ENCODE peak calls at places on chromosomes 12 and 14, in four cellular contexts. O, Z, Q and I are unnamed samples.

GRCh38 chr12:12486661-12487240 is 75.9 kb downstream of the DUSP16 start:
- DNase-seq in O (no peak), Z (peak; percentile 57), Q (no peak), I (peak; percentile 39)

GRCh38 chr12:47843226-47843980 is 23.7 kb upstream of the HDAC7 start:
- DNase-seq in O (no peak), Z (no peak), Q (no peak), I (no peak)

GRCh38 chr12:122174155-122174845 is at the start of gene IL31:
- DNase-seq in O (no peak), Z (no peak), Q (no peak), I (no peak)

GRCh38 chr14:73025544-73025943 is 1.4 kb downstream of the ZFYVE1 start:
- DNase-seq in O (no peak), Z (no peak), Q (no peak), I (no peak)

GRCh38 chr14:75222208-75222701 is 45.8 kb upstream of the TMED10 start:
- DNase-seq in O (no peak), Z (peak; percentile 53), Q (no peak), I (no peak)

GRCh38 chr14:33814010-33814409 is 136.9 kb downstream of the EGLN3 start:
- DNase-seq in O (no peak), Z (no peak), Q (no peak), I (no peak)

GRCh38 chr12:49644620-49644994 is 21.2 kb downstream of the PRPF40B start:
- DNase-seq in O (peak; percentile 86), Z (peak; percentile 27), Q (peak; percentile 91), I (peak; percentile 49)

GRCh38 chr14:51293149-51293925 is 53.3 kb downstream of the TMX1 start:
- DNase-seq in O (no peak), Z (no peak), Q (no peak), I (no peak)

GRCh38 chr14:76566439-76566838 is 190.5 kb downstream of the ESRRB start:
- DNase-seq in O (no peak), Z (no peak), Q (no peak), I (no peak)

GRCh38 chr14:96121660-96122395 is 82.7 kb downstream of the C14orf132 start:
- DNase-seq in O (no peak), Z (no peak), Q (no peak), I (no peak)

GRCh38 chr12:46830731-46831334 is 5.0 kb upstream of the SLC38A4 start:
- DNase-seq in O (no peak), Z (no peak), Q (no peak), I (no peak)

GRCh38 chr12:109779382-109779781 is 53.8 kb downstream of the TRPV4 start:
- DNase-seq in O (no peak), Z (no peak), Q (no peak), I (peak; percentile 47)

GRCh38 chr12:104434129-104434528 is 22.6 kb upstream of the CHST11 start:
- DNase-seq in O (no peak), Z (no peak), Q (no peak), I (no peak)

GRCh38 chr14:34237677-34238076 is 224.4 kb downstream of the SPTSSA start:
- DNase-seq in O (no peak), Z (no peak), Q (no peak), I (peak; percentile 47)

GRCh38 chr14:90788031-90788430 is 28.2 kb downstream of the TTC7B start:
- DNase-seq in O (no peak), Z (no peak), Q (no peak), I (peak; percentile 20)

GRCh38 chr14:58082491-58083098 is 69.4 kb downstream of the ARMH4 start:
- DNase-seq in O (peak; percentile 73), Z (no peak), Q (no peak), I (no peak)

GRCh38 chr14:64758025-64758521 is 53.8 kb downstream of the PLEKHG3 start:
- DNase-seq in O (no peak), Z (no peak), Q (no peak), I (no peak)

GRCh38 chr14:99261916-99262787 is 9.8 kb downstream of the BCL11B start:
- DNase-seq in O (no peak), Z (no peak), Q (no peak), I (no peak)

GRCh38 chr14:71474291-71474690 is 457.9 kb upstream of the RGS6 start:
- DNase-seq in O (no peak), Z (no peak), Q (peak; percentile 16), I (no peak)

GRCh38 chr14:24952851-24953666 is 96.9 kb downstream of the STXBP6 start:
- DNase-seq in O (no peak), Z (no peak), Q (peak; percentile 4), I (peak; percentile 81)

GRCh38 chr14:85479771-85480170 is 50.2 kb upstream of the FLRT2 start:
- DNase-seq in O (no peak), Z (no peak), Q (no peak), I (no peak)

GRCh38 chr14:22003471-22003870 is 329.9 kb upstream of the OR4E1 start:
- DNase-seq in O (no peak), Z (no peak), Q (no peak), I (no peak)

GRCh38 chr12:46391630-46392029 is 19.1 kb upstream of the SLC38A2 start:
- DNase-seq in O (no peak), Z (no peak), Q (no peak), I (no peak)

GRCh38 chr12:122895290-122895689 is 634 bp downstream of the VPS37B start:
- DNase-seq in O (no peak), Z (no peak), Q (peak; percentile 38), I (no peak)

DNA sequence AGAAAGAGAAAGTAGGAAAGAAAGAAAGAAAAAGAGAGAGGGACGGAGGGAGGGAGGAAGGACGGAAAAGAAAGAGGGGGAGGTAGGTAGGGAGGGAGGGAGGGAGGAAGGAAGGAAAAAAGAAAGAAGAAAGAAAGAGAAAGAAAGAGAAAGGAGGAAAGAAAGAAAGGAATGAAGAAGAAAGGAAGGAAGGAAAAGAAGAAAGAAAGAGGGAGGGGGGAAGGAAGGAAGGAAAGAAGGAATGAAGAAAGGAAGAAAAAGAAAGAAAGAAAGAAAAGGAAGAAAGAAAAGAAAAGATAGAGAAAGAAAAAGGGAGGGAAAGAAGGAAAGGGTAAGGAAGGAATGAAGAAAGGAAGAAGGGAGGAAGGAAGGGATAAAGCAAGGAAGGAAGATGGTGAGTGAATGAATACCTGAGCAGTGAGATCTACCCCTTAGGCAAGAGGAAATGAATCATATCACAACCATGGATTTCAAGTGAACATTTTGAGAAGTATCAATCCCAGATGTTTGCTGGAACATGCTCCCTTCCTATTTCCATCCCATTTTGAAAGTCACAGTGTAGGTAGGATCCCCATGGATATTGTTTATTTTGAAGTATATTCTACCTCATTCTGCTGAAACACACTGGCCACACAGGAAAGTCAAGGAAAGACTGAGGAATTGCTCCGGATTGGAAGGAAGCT is 639.4 kb upstream of the TBX3 start:
- DNase-seq in O (no peak), Z (no peak), Q (no peak), I (no peak)
- TF ChIP-seq RAD21 in O (no peak), Z (no peak), Q (no peak), I (no peak)

GRCh38 chr12:89140141-89140540 is 212.2 kb downstream of the DUSP6 start:
- DNase-seq in O (no peak), Z (no peak), Q (no peak), I (no peak)
- TF ChIP-seq PBX3 in O (no peak), Z (no peak), Q (no peak), I (no peak)

GRCh38 chr12:2382391-2383155 is 329.8 kb downstream of the CACNA1C start:
- DNase-seq in O (no peak), Z (no peak), Q (no peak), I (no peak)
- TF ChIP-seq RAD21 in O (no peak), Z (no peak), Q (peak; percentile 26), I (no peak)

DNA sequence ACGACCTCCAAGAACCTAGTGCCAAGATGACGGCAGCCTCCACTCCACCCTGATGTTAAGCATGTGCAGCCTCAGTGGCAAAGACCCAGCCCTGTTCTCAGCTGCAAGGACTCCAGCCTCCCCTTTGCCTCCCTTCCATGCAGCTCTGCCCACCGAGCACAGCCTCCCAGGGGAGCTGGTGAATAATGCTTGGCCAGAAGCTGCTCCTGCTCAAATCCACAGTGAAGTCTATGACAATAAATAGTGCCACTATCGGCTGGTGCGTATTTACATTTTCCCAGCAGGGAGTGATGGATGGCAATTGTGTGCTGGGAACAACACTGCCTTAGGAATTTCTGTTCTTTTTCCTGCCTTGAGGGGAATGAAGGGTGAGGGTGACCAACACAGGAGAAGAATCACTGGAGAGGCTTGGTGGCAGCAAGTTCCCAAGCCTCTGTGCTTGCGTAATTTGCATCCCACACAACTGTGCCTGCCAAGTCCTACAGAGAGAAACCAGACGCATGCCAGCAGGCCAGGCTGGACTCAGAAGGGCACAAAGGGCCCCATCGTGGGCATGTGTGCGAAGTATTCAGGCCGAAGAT is 29.9 kb upstream of the TC2N start:
- DNase-seq in O (no peak), Z (no peak), Q (no peak), I (no peak)
- TF ChIP-seq PBX3 in O (no peak), Z (no peak), Q (no peak), I (no peak)